ENCODE peak calls at places on chromosome 2, in ten cellular contexts. L is tibial nerve; D is DND-41; J is CD8-positive, alpha-beta T cell; T is uterus; E is stomach; M is A549; Z is Peyer's patch; I is MM.1S; N is upper lobe of left lung. H is an unnamed sample. For H3K9me3, the result is how much of the 10 kb centered on the place peaks cover.

GRCh38 chr2:11270891-11271290 is 73.5 kb downstream of the ROCK2 start:
- DNase-seq in L (no peak), D (no peak), J (no peak), T (no peak), E (no peak), M (no peak), Z (no peak), I (no peak), N (no peak), H (peak)

GRCh38 chr2:240739797-240740196 is 48.1 kb downstream of the AQP12A start:
- DNase-seq in L (no peak), D (peak), J (peak), T (no peak), E (no peak), M (no peak), Z (no peak), I (no peak), N (no peak), H (no peak)

GRCh38 chr2:72139871-72140620 is 7.6 kb downstream of the CYP26B1 start:
- DNase-seq in L (no peak), D (no peak), J (no peak), T (no peak), E (peak), M (no peak), Z (no peak), I (no peak), N (no peak), H (no peak)

GRCh38 chr2:218008060-218009040 is 5.6 kb upstream of the TNS1 start:
- DNase-seq in L (no peak), D (no peak), J (no peak), T (no peak), E (no peak), M (no peak), Z (no peak), I (no peak), N (no peak), H (no peak)

GRCh38 chr2:118554616-118555015 is 292.8 kb downstream of the EN1 start:
- DNase-seq in L (no peak), D (no peak), J (no peak), T (no peak), E (no peak), M (no peak), Z (no peak), I (no peak), N (no peak), H (no peak)

GRCh38 chr2:124402274-124402673 is 377.2 kb downstream of the CNTNAP5 start:
- DNase-seq in L (no peak), D (no peak), J (no peak), T (no peak), E (peak), M (no peak), Z (no peak), I (no peak), N (peak), H (no peak)

GRCh38 chr2:84741182-84741822 is 139.6 kb downstream of the TRABD2A start:
- DNase-seq in L (no peak), D (peak), J (peak), T (no peak), E (peak), M (peak), Z (peak), I (peak), N (peak), H (no peak)

GRCh38 chr2:133171396-133172004 is 396.8 kb downstream of the NCKAP5 start:
- DNase-seq in L (peak), D (no peak), J (no peak), T (no peak), E (no peak), M (peak), Z (no peak), I (peak), N (no peak), H (peak)

GRCh38 chr2:237865623-237866041 is 6.2 kb downstream of the RAMP1 start:
- DNase-seq in L (no peak), D (no peak), J (no peak), T (peak), E (no peak), M (no peak), Z (no peak), I (no peak), N (no peak), H (no peak)

GRCh38 chr2:203659650-203660049 is 46.8 kb upstream of the CD28 start:
- DNase-seq in L (peak), D (no peak), J (no peak), T (no peak), E (no peak), M (no peak), Z (no peak), I (peak), N (no peak), H (no peak)

GRCh38 chr2:203840816-203841215 is 26.8 kb upstream of the CTLA4 start:
- DNase-seq in L (no peak), D (peak), J (no peak), T (no peak), E (no peak), M (no peak), Z (no peak), I (no peak), N (no peak), H (no peak)

GRCh38 chr2:235045336-235045972 is 93.6 kb downstream of the SH3BP4 start:
- DNase-seq in L (no peak), D (no peak), J (no peak), T (no peak), E (peak), M (no peak), Z (peak), I (peak), N (no peak), H (no peak)

GRCh38 chr2:158667969-158668368 is 127.1 kb upstream of the DAPL1 start:
- DNase-seq in L (no peak), D (no peak), J (no peak), T (no peak), E (no peak), M (no peak), Z (no peak), I (no peak), N (no peak), H (no peak)

GRCh38 chr2:37449686-37450392 is 105.4 kb downstream of the QPCT start:
- DNase-seq in L (no peak), D (no peak), J (no peak), T (peak), E (peak), M (no peak), Z (no peak), I (no peak), N (no peak), H (no peak)

GRCh38 chr2:188600536-188601210 is 309.0 kb downstream of the GULP1 start:
- DNase-seq in L (no peak), D (no peak), J (no peak), T (no peak), E (no peak), M (no peak), Z (no peak), I (no peak), N (no peak), H (peak)

GRCh38 chr2:14975401-14975800 is 342.9 kb downstream of the LRATD1 start:
- DNase-seq in L (no peak), D (no peak), J (no peak), T (no peak), E (no peak), M (no peak), Z (no peak), I (no peak), N (no peak), H (no peak)

GRCh38 chr2:16226942-16227664 is 286.8 kb downstream of the MYCN start:
- DNase-seq in L (no peak), D (no peak), J (no peak), T (no peak), E (no peak), M (no peak), Z (no peak), I (no peak), N (no peak), H (no peak)

GRCh38 chr2:219452361-219453317 is 18.0 kb downstream of the SPEG start:
- DNase-seq in L (peak), D (no peak), J (no peak), T (peak), E (no peak), M (peak), Z (no peak), I (no peak), N (no peak), H (peak)

GRCh38 chr2:229282758-229283546 is 11.9 kb upstream of the PID1 start:
- DNase-seq in L (peak), D (no peak), J (no peak), T (peak), E (peak), M (no peak), Z (no peak), I (no peak), N (peak), H (peak)

GRCh38 chr2:219020604-219021365 is 20.5 kb downstream of the CFAP65 start:
- DNase-seq in L (no peak), D (no peak), J (no peak), T (no peak), E (peak), M (no peak), Z (no peak), I (no peak), N (peak), H (no peak)

GRCh38 chr2:131044078-131044756 is 49.0 kb downstream of the FAM168B start:
- DNase-seq in L (no peak), D (no peak), J (no peak), T (no peak), E (peak), M (no peak), Z (no peak), I (no peak), N (no peak), H (no peak)

GRCh38 chr2:216188268-216188850 is 79.2 kb downstream of the XRCC5 start:
- DNase-seq in L (no peak), D (no peak), J (no peak), T (no peak), E (no peak), M (no peak), Z (no peak), I (no peak), N (no peak), H (no peak)

GRCh38 chr2:240731327-240731626 is 39.6 kb downstream of the AQP12A start:
- DNase-seq in L (no peak), D (no peak), J (no peak), T (no peak), E (no peak), M (no peak), Z (no peak), I (no peak), N (no peak), H (no peak)

GRCh38 chr2:177264209-177264538 is 353 bp downstream of the NFE2L2 start:
- DNase-seq in L (no peak), D (no peak), J (no peak), T (no peak), E (peak), M (peak), Z (no peak), I (peak), N (no peak), H (no peak)

GRCh38 chr2:64243081-64244048 is 99.1 kb upstream of the PELI1 start:
- DNase-seq in L (no peak), D (no peak), J (no peak), T (no peak), E (no peak), M (no peak), Z (no peak), I (no peak), N (no peak), H (no peak)

GRCh38 chr2:21676676-21677075 is 552.9 kb downstream of the TDRD15 start:
- DNase-seq in L (no peak), D (no peak), J (no peak), T (no peak), E (no peak), M (no peak), Z (no peak), I (no peak), N (no peak), H (no peak)

GRCh38 chr2:66507673-66508127 is 72.8 kb downstream of the MEIS1 start:
- DNase-seq in L (no peak), D (no peak), J (no peak), T (no peak), E (no peak), M (no peak), Z (no peak), I (no peak), N (no peak), H (no peak)

GRCh38 chr2:119841550-119841949 is 81.8 kb downstream of the PTPN4 start:
- DNase-seq in L (no peak), D (no peak), J (no peak), T (no peak), E (no peak), M (no peak), Z (no peak), I (no peak), N (no peak), H (no peak)
- H3K27ac ChIP-seq in L (no peak), D (no peak), J (no peak), T (no peak), E (no peak), M (no peak), Z (no peak), I (no peak), N (no peak), H (no peak)

GRCh38 chr2:174888136-174888535 is 117.0 kb downstream of the CHN1 start:
- DNase-seq in L (no peak), D (no peak), J (no peak), T (no peak), E (no peak), M (no peak), Z (no peak), I (no peak), N (no peak), H (no peak)

GRCh38 chr2:174892546-174892945 is 112.6 kb downstream of the CHN1 start:
- DNase-seq in L (no peak), D (no peak), J (no peak), T (no peak), E (no peak), M (no peak), Z (no peak), I (no peak), N (no peak), H (no peak)

GRCh38 chr2:174893018-174893417 is 112.2 kb downstream of the CHN1 start:
- DNase-seq in L (no peak), D (no peak), J (no peak), T (no peak), E (no peak), M (no peak), Z (no peak), I (no peak), N (no peak), H (no peak)

GRCh38 chr2:174888646-174889271 is 116.4 kb downstream of the CHN1 start:
- DNase-seq in L (no peak), D (no peak), J (no peak), T (no peak), E (no peak), M (no peak), Z (no peak), I (peak), N (no peak), H (no peak)
- TF ChIP-seq CTCF in L (no peak), D (no peak), J (no peak), T (no peak), E (no peak), M (no peak), Z (no peak), I (peak), N (no peak), H (peak)

GRCh38 chr2:230521386-230521785 is 105.4 kb downstream of the SP100 start:
- DNase-seq in L (no peak), D (no peak), J (no peak), T (no peak), E (no peak), M (no peak), Z (no peak), I (no peak), N (no peak), H (no peak)

GRCh38 chr2:230525682-230526081 is 109.7 kb downstream of the SP100 start:
- DNase-seq in L (no peak), D (peak), J (peak), T (no peak), E (no peak), M (no peak), Z (no peak), I (no peak), N (no peak), H (no peak)

GRCh38 chr2:230520875-230521155 is 104.8 kb downstream of the SP100 start:
- DNase-seq in L (no peak), D (no peak), J (no peak), T (no peak), E (no peak), M (peak), Z (no peak), I (no peak), N (no peak), H (no peak)

DNA sequence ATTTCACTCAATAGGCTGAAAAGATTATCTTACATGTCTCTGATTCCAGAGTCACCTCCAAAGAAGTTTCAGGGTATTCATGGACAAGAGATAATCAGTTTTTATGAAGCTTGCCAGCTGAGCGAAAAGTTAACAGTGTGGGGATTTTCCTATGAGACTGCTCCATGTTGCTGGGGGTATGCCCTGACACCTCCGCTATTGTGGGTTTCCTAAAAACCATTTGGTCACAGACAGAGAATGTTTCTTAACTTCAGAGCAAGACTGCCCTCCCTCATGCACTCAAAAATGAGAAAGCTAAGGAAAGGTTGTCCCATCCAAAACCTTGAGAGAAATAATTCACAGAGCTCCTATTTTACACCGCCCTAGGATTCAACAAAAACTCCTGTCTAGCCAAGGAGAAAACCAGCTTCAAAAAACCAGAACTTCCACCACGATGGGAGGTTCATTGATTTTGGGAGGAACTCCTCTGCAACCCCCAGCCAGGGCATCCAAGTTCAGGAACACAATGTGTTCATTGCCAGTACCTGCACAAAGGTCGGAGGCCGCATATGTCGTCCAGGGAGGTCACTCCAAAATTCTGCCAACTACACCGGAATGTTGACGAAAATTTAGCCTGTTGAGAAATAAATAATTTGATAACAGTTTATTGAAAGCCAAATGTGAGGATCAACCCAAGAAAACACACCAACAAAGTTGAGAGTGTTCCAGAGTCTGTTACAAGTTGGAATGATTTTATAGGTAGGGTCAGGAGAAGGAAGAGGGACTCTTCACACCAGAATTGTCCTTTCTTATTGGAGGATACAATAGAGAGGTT is 104.3 kb downstream of the SP100 start:
- DNase-seq in L (no peak), D (no peak), J (no peak), T (no peak), E (no peak), M (no peak), Z (no peak), I (no peak), N (no peak), H (no peak)
- H3K9me3 ChIP-seq in L (under half), D (under half), J (under half), T (under half), E (under half), M (under half), Z (under half), I (under half), N (under half), H (under half)

GRCh38 chr2:82652117-82652516 is 1807.0 kb downstream of the SUCLG1 start:
- DNase-seq in L (no peak), D (no peak), J (no peak), T (no peak), E (no peak), M (no peak), Z (no peak), I (no peak), N (no peak), H (no peak)

DNA sequence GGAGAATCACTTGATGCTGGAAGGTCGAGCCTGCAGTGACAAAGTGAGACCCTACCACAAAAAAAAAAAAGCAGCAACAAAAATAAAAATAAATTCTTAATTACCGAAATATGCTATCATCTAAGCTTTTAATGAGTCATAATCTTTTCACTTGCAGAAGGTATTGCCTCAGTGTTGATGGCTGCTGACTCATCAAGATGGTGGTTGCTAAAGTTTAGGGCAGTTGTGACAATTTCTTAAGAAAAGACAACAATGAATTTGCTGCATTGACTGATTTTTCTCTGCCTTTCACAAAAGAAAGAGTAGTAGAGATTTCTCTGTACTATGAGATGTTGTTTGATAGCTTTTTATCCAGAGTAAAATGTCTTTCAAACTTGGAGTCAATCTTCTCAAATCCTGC is 1809.0 kb downstream of the SUCLG1 start:
- DNase-seq in L (no peak), D (no peak), J (no peak), T (no peak), E (no peak), M (no peak), Z (no peak), I (peak), N (no peak), H (no peak)
- H3K27ac ChIP-seq in L (no peak), D (no peak), J (no peak), T (no peak), E (no peak), M (no peak), Z (no peak), I (no peak), N (no peak), H (no peak)

GRCh38 chr2:96535331-96535730 is 1.2 kb upstream of the ARID5A start:
- DNase-seq in L (no peak), D (no peak), J (no peak), T (no peak), E (no peak), M (no peak), Z (no peak), I (no peak), N (no peak), H (no peak)

GRCh38 chr2:96537734-96538486 is 1.4 kb downstream of the ARID5A start:
- DNase-seq in L (no peak), D (peak), J (peak), T (peak), E (no peak), M (no peak), Z (peak), I (peak), N (no peak), H (no peak)

GRCh38 chr2:96534701-96535181 is 1.8 kb upstream of the ARID5A start:
- DNase-seq in L (no peak), D (no peak), J (no peak), T (no peak), E (no peak), M (no peak), Z (no peak), I (no peak), N (no peak), H (no peak)

GRCh38 chr2:96537066-96537733 is 648 bp downstream of the ARID5A start:
- DNase-seq in L (peak), D (peak), J (peak), T (peak), E (peak), M (no peak), Z (peak), I (peak), N (peak), H (no peak)

GRCh38 chr2:96536445-96537065 is at the start of gene ARID5A:
- DNase-seq in L (peak), D (peak), J (peak), T (peak), E (peak), M (peak), Z (peak), I (peak), N (peak), H (peak)
- TF ChIP-seq CTCF in L (peak), D (no peak), J (peak), T (peak), E (no peak), M (no peak), Z (peak), I (peak), N (peak), H (peak)

GRCh38 chr2:121501554-121501953 is 29.1 kb upstream of the RNU4ATAC start:
- DNase-seq in L (no peak), D (no peak), J (no peak), T (no peak), E (no peak), M (no peak), Z (no peak), I (no peak), N (no peak), H (no peak)

GRCh38 chr2:121501070-121501469 is 29.6 kb upstream of the RNU4ATAC start:
- DNase-seq in L (no peak), D (no peak), J (no peak), T (no peak), E (no peak), M (no peak), Z (no peak), I (no peak), N (no peak), H (no peak)

GRCh38 chr2:121504316-121504715 is 26.4 kb upstream of the RNU4ATAC start:
- DNase-seq in L (no peak), D (no peak), J (no peak), T (no peak), E (no peak), M (no peak), Z (no peak), I (no peak), N (no peak), H (no peak)

GRCh38 chr2:121502781-121503180 is 27.9 kb upstream of the RNU4ATAC start:
- DNase-seq in L (no peak), D (no peak), J (no peak), T (no peak), E (no peak), M (no peak), Z (no peak), I (no peak), N (no peak), H (no peak)

GRCh38 chr2:121502246-121502645 is 28.4 kb upstream of the RNU4ATAC start:
- DNase-seq in L (no peak), D (no peak), J (no peak), T (no peak), E (no peak), M (no peak), Z (no peak), I (no peak), N (no peak), H (no peak)
- H3K9me3 ChIP-seq in L (under half), D (under half), J (under half), T (under half), E (under half), M (under half), Z (under half), I (under half), N (under half), H (under half)

GRCh38 chr2:74152954-74153353 is 5.2 kb upstream of the BOLA3 start:
- DNase-seq in L (no peak), D (no peak), J (no peak), T (no peak), E (no peak), M (no peak), Z (no peak), I (no peak), N (no peak), H (no peak)
- H3K27ac ChIP-seq in L (no peak), D (no peak), J (no peak), T (no peak), E (peak), M (no peak), Z (no peak), I (no peak), N (no peak), H (no peak)